ENCODE peak calls at places on chromosomes 12 and 14, in eight cellular contexts. M, E, J, S, L, K, T and V are unnamed samples.

GRCh38 chr12:94638521-94638920 is 11.8 kb downstream of the TMCC3 start:
- DNase-seq in M (no peak), E (no peak), J (no peak), S (no peak), L (no peak), K (no peak), T (no peak), V (no peak)

GRCh38 chr14:74712499-74713394 is at the start of the genes AREL1 and FCF1:
- DNase-seq in M (peak), E (peak), J (peak), S (peak), L (peak), K (peak), T (peak), V (no peak)

GRCh38 chr12:14954269-14954668 is 7.1 kb downstream of the ARHGDIB start:
- DNase-seq in M (no peak), E (no peak), J (no peak), S (no peak), L (no peak), K (no peak), T (no peak), V (no peak)

GRCh38 chr12:44930972-44931600 is 55.0 kb upstream of the NELL2 start:
- DNase-seq in M (no peak), E (peak), J (no peak), S (peak), L (peak), K (no peak), T (no peak), V (peak)

GRCh38 chr12:114888458-114888857 is 204.5 kb upstream of the TBX3 start:
- DNase-seq in M (no peak), E (peak), J (no peak), S (no peak), L (peak), K (no peak), T (no peak), V (no peak)

GRCh38 chr12:105911966-105912365 is 226.8 kb downstream of the NUAK1 start:
- DNase-seq in M (no peak), E (no peak), J (no peak), S (no peak), L (peak), K (no peak), T (no peak), V (no peak)

GRCh38 chr14:53968756-53969155 is 12.1 kb upstream of the BMP4 start:
- DNase-seq in M (no peak), E (no peak), J (no peak), S (no peak), L (no peak), K (no peak), T (no peak), V (no peak)

GRCh38 chr12:132600048-132601032 is 10.0 kb downstream of the LRCOL1 start:
- DNase-seq in M (peak), E (peak), J (peak), S (peak), L (peak), K (peak), T (peak), V (no peak)

GRCh38 chr14:98889107-98889835 is 382.7 kb downstream of the BCL11B start:
- DNase-seq in M (no peak), E (no peak), J (no peak), S (no peak), L (no peak), K (no peak), T (no peak), V (no peak)

GRCh38 chr14:103727313-103728000 is 11.8 kb downstream of the ZFYVE21 start:
- DNase-seq in M (peak), E (no peak), J (no peak), S (no peak), L (no peak), K (no peak), T (no peak), V (no peak)

GRCh38 chr14:20609215-20610001 is 18.2 kb upstream of the RNASE12 start:
- DNase-seq in M (peak), E (peak), J (peak), S (peak), L (peak), K (peak), T (peak), V (peak)

GRCh38 chr12:108568653-108569154 is 6.3 kb downstream of the ISCU start:
- DNase-seq in M (no peak), E (no peak), J (no peak), S (peak), L (no peak), K (no peak), T (no peak), V (no peak)

GRCh38 chr14:99772371-99773283 is 20.6 kb upstream of the EML1 start:
- DNase-seq in M (no peak), E (no peak), J (no peak), S (no peak), L (no peak), K (peak), T (no peak), V (no peak)

GRCh38 chr14:69288001-69288771 is 28.2 kb downstream of the GALNT16 start:
- DNase-seq in M (peak), E (peak), J (peak), S (no peak), L (no peak), K (peak), T (peak), V (no peak)

GRCh38 chr14:89654998-89655397 is 238.0 kb upstream of the FOXN3 start:
- DNase-seq in M (no peak), E (no peak), J (no peak), S (no peak), L (no peak), K (no peak), T (no peak), V (no peak)

GRCh38 chr14:51954657-51955056 is 34.7 kb upstream of the RTRAF start:
- DNase-seq in M (no peak), E (no peak), J (no peak), S (no peak), L (no peak), K (no peak), T (no peak), V (no peak)

GRCh38 chr12:27081668-27082091 is 698 bp downstream of the C12orf71 start:
- DNase-seq in M (no peak), E (no peak), J (peak), S (no peak), L (peak), K (no peak), T (no peak), V (peak)

GRCh38 chr14:75141967-75142366 is 15.1 kb upstream of the NEK9 start:
- DNase-seq in M (no peak), E (peak), J (no peak), S (peak), L (peak), K (no peak), T (no peak), V (no peak)

GRCh38 chr12:27463826-27464554 is 17.5 kb downstream of the SMCO2 start:
- DNase-seq in M (no peak), E (peak), J (peak), S (peak), L (no peak), K (peak), T (no peak), V (no peak)

GRCh38 chr12:51683763-51684357 is 92.8 kb downstream of the SCN8A start:
- DNase-seq in M (peak), E (peak), J (no peak), S (peak), L (peak), K (no peak), T (no peak), V (peak)

GRCh38 chr14:96274122-96274910 is 18.3 kb downstream of the BDKRB1 start:
- DNase-seq in M (no peak), E (peak), J (no peak), S (no peak), L (no peak), K (no peak), T (no peak), V (no peak)

GRCh38 chr12:114306646-114307045 is 99.3 kb downstream of the TBX5 start:
- DNase-seq in M (no peak), E (peak), J (no peak), S (no peak), L (no peak), K (no peak), T (no peak), V (no peak)

GRCh38 chr12:19643635-19644034 is 204.3 kb downstream of the AEBP2 start:
- DNase-seq in M (no peak), E (peak), J (no peak), S (peak), L (peak), K (peak), T (no peak), V (no peak)

GRCh38 chr12:24226745-24227350 is 277.4 kb upstream of the SOX5 start:
- DNase-seq in M (no peak), E (peak), J (peak), S (peak), L (peak), K (no peak), T (no peak), V (peak)

GRCh38 chr12:69046372-69046771 is 113.4 kb upstream of the CPM start:
- DNase-seq in M (no peak), E (no peak), J (no peak), S (no peak), L (no peak), K (no peak), T (no peak), V (no peak)

GRCh38 chr14:77140937-77141591 is 527 bp downstream of the ZDHHC22 start:
- DNase-seq in M (no peak), E (no peak), J (no peak), S (peak), L (peak), K (no peak), T (no peak), V (no peak)

GRCh38 chr12:125014526-125014925 is 21.1 kb downstream of the BRI3BP start:
- DNase-seq in M (no peak), E (no peak), J (no peak), S (no peak), L (no peak), K (no peak), T (no peak), V (no peak)

GRCh38 chr12:131732996-131733615 is 22.2 kb downstream of the SFSWAP start:
- DNase-seq in M (no peak), E (no peak), J (no peak), S (no peak), L (no peak), K (no peak), T (no peak), V (no peak)

GRCh38 chr12:52280319-52280795 is 5.9 kb downstream of the KRT86 start:
- DNase-seq in M (peak), E (peak), J (peak), S (peak), L (peak), K (peak), T (no peak), V (peak)

GRCh38 chr12:56350662-56351061 is 9.2 kb downstream of the STAT2 start:
- DNase-seq in M (no peak), E (no peak), J (no peak), S (no peak), L (no peak), K (no peak), T (no peak), V (no peak)

GRCh38 chr12:43277630-43278267 is 274.3 kb downstream of the ADAMTS20 start:
- DNase-seq in M (no peak), E (peak), J (no peak), S (no peak), L (no peak), K (no peak), T (no peak), V (peak)

GRCh38 chr12:11949738-11950403 is 120.9 kb upstream of the BCL2L14 start:
- DNase-seq in M (peak), E (no peak), J (no peak), S (no peak), L (peak), K (peak), T (no peak), V (no peak)

GRCh38 chr12:55829967-55830600 is 697 bp upstream of the DNAJC14 start:
- DNase-seq in M (peak), E (no peak), J (peak), S (no peak), L (no peak), K (peak), T (peak), V (no peak)

GRCh38 chr14:64910847-64911495 is 3.3 kb upstream of the CHURC1 start:
- DNase-seq in M (no peak), E (peak), J (no peak), S (peak), L (no peak), K (no peak), T (no peak), V (no peak)

GRCh38 chr14:57391609-57392195 is 1.3 kb downstream of the NAA30 start:
- DNase-seq in M (no peak), E (peak), J (no peak), S (peak), L (peak), K (no peak), T (no peak), V (no peak)

GRCh38 chr12:108447168-108447840 is 67.8 kb upstream of the FICD start:
- DNase-seq in M (no peak), E (peak), J (no peak), S (peak), L (no peak), K (no peak), T (no peak), V (no peak)

GRCh38 chr12:53624956-53625355 is 1.2 kb downstream of the ATF7 start:
- DNase-seq in M (no peak), E (no peak), J (no peak), S (no peak), L (no peak), K (no peak), T (no peak), V (no peak)

GRCh38 chr12:27550653-27550975 is 26.6 kb downstream of the PPFIBP1 start:
- DNase-seq in M (no peak), E (peak), J (no peak), S (no peak), L (peak), K (no peak), T (no peak), V (no peak)

DNA sequence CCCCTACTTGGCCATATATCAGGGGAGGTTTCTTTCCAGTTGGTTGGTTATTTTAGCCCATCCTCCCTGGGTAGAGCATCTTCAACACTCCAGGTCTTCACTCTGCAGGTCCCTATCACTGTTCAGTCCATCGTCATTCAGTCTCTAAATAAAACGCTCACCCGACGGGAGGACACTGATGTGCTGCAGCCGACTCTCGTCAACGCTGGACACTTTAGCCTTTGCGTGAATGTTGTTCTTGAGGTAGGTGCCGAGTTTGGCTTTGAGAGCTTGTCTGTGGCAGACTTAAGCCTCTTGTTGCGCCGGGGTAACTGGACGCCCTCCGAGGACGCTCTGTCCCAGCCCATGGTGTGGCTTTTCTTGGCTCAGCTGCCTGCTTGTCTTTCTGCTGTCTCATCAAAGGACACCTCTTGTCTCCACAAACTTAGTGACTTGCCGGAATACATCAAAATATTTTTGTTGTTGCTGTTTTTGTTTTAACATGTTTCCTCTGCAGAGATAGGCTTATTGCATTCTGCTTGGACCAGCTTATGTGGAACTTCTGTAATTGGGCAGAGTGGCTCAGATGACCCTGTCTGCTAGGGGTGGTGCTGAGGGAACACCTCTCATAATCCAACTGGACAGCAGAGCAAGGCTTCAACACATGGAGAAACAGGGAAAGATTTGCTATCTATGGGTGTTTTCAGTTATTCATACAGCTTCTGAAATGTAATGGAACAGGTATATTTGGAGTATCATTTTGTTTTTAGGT is 26.5 kb downstream of the TCTN1 start:
- DNase-seq in M (no peak), E (no peak), J (peak), S (no peak), L (no peak), K (no peak), T (no peak), V (no peak)
- H3K27ac ChIP-seq in M (no peak), E (no peak), J (peak), S (peak), L (no peak), K (peak), T (no peak), V (no peak)

GRCh38 chr14:59190372-59190771 is 1.9 kb downstream of the DAAM1 start:
- DNase-seq in M (no peak), E (no peak), J (no peak), S (no peak), L (no peak), K (peak), T (no peak), V (no peak)
- H3K27ac ChIP-seq in M (peak), E (peak), J (peak), S (no peak), L (peak), K (peak), T (peak), V (peak)

GRCh38 chr14:80215756-80216581 is 4.7 kb upstream of the DIO2 start:
- DNase-seq in M (peak), E (peak), J (no peak), S (no peak), L (no peak), K (no peak), T (no peak), V (no peak)
- H3K27ac ChIP-seq in M (no peak), E (no peak), J (no peak), S (no peak), L (no peak), K (no peak), T (no peak), V (no peak)

GRCh38 chr12:101880769-101881168 is 3.4 kb downstream of the DRAM1 start:
- DNase-seq in M (no peak), E (no peak), J (no peak), S (no peak), L (no peak), K (no peak), T (no peak), V (no peak)
- H3K27ac ChIP-seq in M (no peak), E (no peak), J (no peak), S (no peak), L (no peak), K (no peak), T (no peak), V (no peak)

DNA sequence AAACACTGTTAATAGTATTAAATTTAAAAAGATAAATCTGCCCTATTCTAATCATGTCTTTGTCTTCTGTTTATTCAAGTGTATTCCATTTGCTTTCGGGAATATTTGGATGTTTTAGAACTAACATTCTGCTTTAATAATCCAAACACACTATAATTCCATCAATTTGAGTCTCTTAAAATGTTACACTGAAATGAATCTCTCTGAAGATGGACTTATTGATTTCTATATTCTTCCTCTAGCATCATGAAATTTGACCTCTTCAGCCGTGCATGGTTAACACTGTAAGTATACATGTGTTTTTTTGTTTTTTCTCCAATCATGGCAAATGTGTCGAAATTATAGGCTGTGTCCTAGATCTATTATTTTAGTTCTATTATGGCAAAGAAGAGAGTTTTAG is 339.2 kb downstream of the ACSS3 start:
- DNase-seq in M (no peak), E (no peak), J (no peak), S (no peak), L (no peak), K (no peak), T (no peak), V (no peak)
- H3K27ac ChIP-seq in M (no peak), E (no peak), J (no peak), S (no peak), L (no peak), K (no peak), T (no peak), V (no peak)

GRCh38 chr12:50187084-50187900 is 20.1 kb upstream of the CERS5 start:
- DNase-seq in M (no peak), E (peak), J (no peak), S (peak), L (peak), K (no peak), T (no peak), V (no peak)
- H3K27ac ChIP-seq in M (no peak), E (peak), J (no peak), S (peak), L (peak), K (peak), T (no peak), V (peak)